ENCODE peak calls at places on chromosomes 5 and 9, in four cellular contexts. One of them, this sample, is unnamed.

GRCh38 chr5:62152394-62153123 is 153.4 kb upstream of the KIF2A start:
- DNase-seq in fibroblast of lung: no peak
- DNase-seq in fibroblast of mammary gland: peak; percentile 14
- DNase-seq in tibial nerve: no peak
- DNase-seq in this sample: no peak

GRCh38 chr5:3187846-3188425 is 407.7 kb upstream of the IRX1 start:
- DNase-seq in fibroblast of lung: no peak
- DNase-seq in fibroblast of mammary gland: no peak
- DNase-seq in tibial nerve: no peak
- DNase-seq in this sample: no peak

GRCh38 chr9:23826120-23826629 is at the start of gene ELAVL2:
- DNase-seq in fibroblast of lung: peak; percentile 91
- DNase-seq in fibroblast of mammary gland: peak; percentile 89
- DNase-seq in tibial nerve: peak; percentile 65
- DNase-seq in this sample: peak; percentile 45

GRCh38 chr9:79581794-79582193 is 10.0 kb downstream of the TLE4 start:
- DNase-seq in fibroblast of lung: peak; percentile 74
- DNase-seq in fibroblast of mammary gland: peak; percentile 85
- DNase-seq in tibial nerve: no peak
- DNase-seq in this sample: no peak

GRCh38 chr5:62720036-62720441 is 141.4 kb downstream of the LRRC70 start:
- DNase-seq in fibroblast of lung: peak; percentile 2
- DNase-seq in fibroblast of mammary gland: peak; percentile 26
- DNase-seq in tibial nerve: no peak
- DNase-seq in this sample: no peak

GRCh38 chr5:38540348-38540747 is 16.1 kb downstream of the LIFR start:
- DNase-seq in fibroblast of lung: no peak
- DNase-seq in fibroblast of mammary gland: no peak
- DNase-seq in tibial nerve: no peak
- DNase-seq in this sample: peak; percentile 90

GRCh38 chr5:66932446-66932845 is 264.2 kb downstream of the CD180 start:
- DNase-seq in fibroblast of lung: peak; percentile 57
- DNase-seq in fibroblast of mammary gland: peak; percentile 16
- DNase-seq in tibial nerve: no peak
- DNase-seq in this sample: no peak

GRCh38 chr5:111744455-111744854 is 12.5 kb downstream of the NREP start:
- DNase-seq in fibroblast of lung: no peak
- DNase-seq in fibroblast of mammary gland: no peak
- DNase-seq in tibial nerve: no peak
- DNase-seq in this sample: no peak

GRCh38 chr9:104868687-104869404 is 59.1 kb downstream of the ABCA1 start:
- DNase-seq in fibroblast of lung: peak; percentile 92
- DNase-seq in fibroblast of mammary gland: peak; percentile 92
- DNase-seq in tibial nerve: peak; percentile 56
- DNase-seq in this sample: peak; percentile 90

GRCh38 chr9:13110766-13111400 is 168.6 kb downstream of the MPDZ start:
- DNase-seq in fibroblast of lung: peak; percentile 75
- DNase-seq in fibroblast of mammary gland: peak; percentile 71
- DNase-seq in tibial nerve: peak; percentile 31
- DNase-seq in this sample: no peak

GRCh38 chr9:119453980-119454379 is 84.7 kb upstream of the BRINP1 start:
- DNase-seq in fibroblast of lung: no peak
- DNase-seq in fibroblast of mammary gland: peak; percentile 30
- DNase-seq in tibial nerve: no peak
- DNase-seq in this sample: no peak

GRCh38 chr9:75083188-75083976 is 4.6 kb downstream of the NMRK1 start:
- DNase-seq in fibroblast of lung: no peak
- DNase-seq in fibroblast of mammary gland: no peak
- DNase-seq in tibial nerve: no peak
- DNase-seq in this sample: peak; percentile 49

GRCh38 chr9:36461341-36461740 is 61.3 kb upstream of the RNF38 start:
- DNase-seq in fibroblast of lung: peak; percentile 18
- DNase-seq in fibroblast of mammary gland: no peak
- DNase-seq in tibial nerve: no peak
- DNase-seq in this sample: no peak

DNA sequence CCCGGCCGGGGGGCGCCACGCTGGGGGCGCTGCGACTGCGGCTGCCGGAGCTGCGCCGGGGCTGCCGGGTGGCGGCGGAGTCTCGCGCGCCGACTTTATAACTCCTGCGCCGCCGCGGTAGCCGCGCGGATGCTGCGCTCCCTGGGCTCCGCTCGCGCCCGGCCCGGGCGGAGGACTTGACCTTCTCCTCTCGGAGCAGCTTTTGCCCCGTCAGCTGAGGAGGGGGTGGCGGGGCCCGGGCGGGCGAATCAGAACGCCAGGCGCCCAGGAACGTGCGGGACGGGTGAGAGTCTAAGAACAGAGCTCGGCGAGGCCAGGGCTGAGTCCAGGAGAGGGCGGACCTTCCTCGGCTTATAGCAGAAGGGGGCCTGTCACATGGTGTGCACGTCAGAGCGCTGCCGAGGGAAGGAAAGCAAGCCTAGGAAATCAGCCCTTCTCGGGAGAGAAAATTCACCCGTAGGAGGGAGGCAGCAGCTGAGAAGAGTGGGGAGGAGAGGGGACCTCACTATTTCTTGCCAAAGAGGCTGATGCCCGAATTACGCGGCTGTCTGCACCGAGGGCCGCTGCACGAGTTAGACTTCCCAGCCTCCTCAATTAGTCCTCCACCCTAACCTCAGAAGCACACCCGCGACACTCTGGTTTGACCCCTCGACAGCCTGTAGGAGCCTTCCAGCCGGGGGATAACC is at the start of gene FOXD1:
- DNase-seq in fibroblast of lung: peak; percentile 96
- DNase-seq in fibroblast of mammary gland: peak; percentile 82
- DNase-seq in tibial nerve: peak; percentile 93
- DNase-seq in this sample: peak; percentile 48
- H3K4me3 ChIP-seq in fibroblast of lung: peak within 1 kb of the TSS; percentile 72
- H3K4me3 ChIP-seq in fibroblast of mammary gland: peak within 1 kb of the TSS; percentile 51
- H3K4me3 ChIP-seq in tibial nerve: peak within 1 kb of the TSS; percentile 43
- H3K4me3 ChIP-seq in this sample: peak within 1 kb of the TSS; percentile 49

GRCh38 chr9:72856985-72857631 is 95.7 kb downstream of the ALDH1A1 start:
- DNase-seq in fibroblast of lung: peak; percentile 77
- DNase-seq in fibroblast of mammary gland: peak; percentile 76
- DNase-seq in tibial nerve: peak; percentile 64
- DNase-seq in this sample: no peak
- H3K4me3 ChIP-seq in fibroblast of lung: no peak overlapping the region
- H3K4me3 ChIP-seq in fibroblast of mammary gland: no peak overlapping the region
- H3K4me3 ChIP-seq in tibial nerve: no peak overlapping the region
- H3K4me3 ChIP-seq in this sample: no peak overlapping the region

GRCh38 chr5:141603912-141604311 is 14.9 kb downstream of the DIAPH1 start:
- DNase-seq in fibroblast of lung: no peak
- DNase-seq in fibroblast of mammary gland: no peak
- DNase-seq in tibial nerve: no peak
- DNase-seq in this sample: no peak
- H3K4me3 ChIP-seq in fibroblast of lung: no peak overlapping the region
- H3K4me3 ChIP-seq in fibroblast of mammary gland: no peak overlapping the region
- H3K4me3 ChIP-seq in tibial nerve: no peak overlapping the region
- H3K4me3 ChIP-seq in this sample: no peak overlapping the region

DNA sequence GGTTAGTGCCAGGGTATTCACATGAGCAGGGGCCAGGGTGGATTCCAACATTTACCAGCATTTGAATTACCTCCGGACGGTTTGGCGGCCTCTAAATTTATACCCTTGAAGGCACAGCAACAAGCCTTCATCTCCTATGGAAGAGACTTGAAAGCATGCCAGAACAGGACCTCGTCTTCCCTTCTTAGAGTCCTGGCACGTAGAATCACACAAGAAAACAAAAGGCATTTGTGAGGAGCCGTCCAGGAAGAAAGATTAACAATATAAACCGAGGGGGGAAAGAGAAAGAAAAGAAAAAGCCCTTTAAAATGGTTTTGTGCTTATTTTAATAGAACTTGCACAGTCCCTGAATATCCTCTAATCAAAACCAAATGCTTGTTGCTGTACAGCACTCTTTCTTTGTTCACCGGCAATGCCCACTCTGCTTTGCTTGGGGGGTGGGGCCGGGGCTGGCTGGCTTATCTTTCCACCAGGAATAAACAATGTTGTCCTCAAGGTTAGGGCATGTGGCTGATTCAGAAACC is 575.8 kb upstream of the ZNF462 start:
- DNase-seq in fibroblast of lung: peak; percentile 10
- DNase-seq in fibroblast of mammary gland: peak; percentile 2
- DNase-seq in tibial nerve: no peak
- DNase-seq in this sample: no peak
- H3K4me3 ChIP-seq in fibroblast of lung: no peak overlapping the region
- H3K4me3 ChIP-seq in fibroblast of mammary gland: no peak overlapping the region
- H3K4me3 ChIP-seq in tibial nerve: peak overlapping the region; percentile 6
- H3K4me3 ChIP-seq in this sample: peak overlapping the region; percentile 40

GRCh38 chr9:93057703-93058356 is 671 bp upstream of the SUSD3 start:
- DNase-seq in fibroblast of lung: no peak
- DNase-seq in fibroblast of mammary gland: no peak
- DNase-seq in tibial nerve: no peak
- DNase-seq in this sample: no peak

GRCh38 chr9:93060746-93061259 is 2.3 kb downstream of the SUSD3 start:
- DNase-seq in fibroblast of lung: peak; percentile 34
- DNase-seq in fibroblast of mammary gland: peak; percentile 82
- DNase-seq in tibial nerve: no peak
- DNase-seq in this sample: no peak

GRCh38 chr9:93059960-93060591 is 1.6 kb downstream of the SUSD3 start:
- DNase-seq in fibroblast of lung: no peak
- DNase-seq in fibroblast of mammary gland: no peak
- DNase-seq in tibial nerve: no peak
- DNase-seq in this sample: no peak

GRCh38 chr9:93058357-93059096 is at the start of gene SUSD3:
- DNase-seq in fibroblast of lung: peak; percentile 38
- DNase-seq in fibroblast of mammary gland: peak; percentile 36
- DNase-seq in tibial nerve: peak; percentile 18
- DNase-seq in this sample: no peak

GRCh38 chr9:93059097-93059959 is 827 bp downstream of the SUSD3 start:
- DNase-seq in fibroblast of lung: no peak
- DNase-seq in fibroblast of mammary gland: no peak
- DNase-seq in tibial nerve: no peak
- DNase-seq in this sample: no peak
- H3K4me3 ChIP-seq in fibroblast of lung: peak overlapping the region; percentile 40
- H3K4me3 ChIP-seq in fibroblast of mammary gland: peak overlapping the region; percentile 37
- H3K4me3 ChIP-seq in tibial nerve: peak overlapping the region; percentile 31
- H3K4me3 ChIP-seq in this sample: peak overlapping the region; percentile 53

GRCh38 chr9:123036886-123037540 is 3.5 kb downstream of the GPR21 start:
- DNase-seq in fibroblast of lung: peak; percentile 43
- DNase-seq in fibroblast of mammary gland: no peak
- DNase-seq in tibial nerve: no peak
- DNase-seq in this sample: no peak
- H3K4me3 ChIP-seq in fibroblast of lung: no peak overlapping the region
- H3K4me3 ChIP-seq in fibroblast of mammary gland: no peak overlapping the region
- H3K4me3 ChIP-seq in tibial nerve: no peak overlapping the region
- H3K4me3 ChIP-seq in this sample: no peak overlapping the region

GRCh38 chr5:167853421-167853820 is 438.0 kb upstream of the WWC1 start:
- DNase-seq in fibroblast of lung: peak; percentile 81
- DNase-seq in fibroblast of mammary gland: peak; percentile 3
- DNase-seq in tibial nerve: no peak
- DNase-seq in this sample: no peak

GRCh38 chr5:167851416-167851815 is 440.0 kb upstream of the WWC1 start:
- DNase-seq in fibroblast of lung: no peak
- DNase-seq in fibroblast of mammary gland: no peak
- DNase-seq in tibial nerve: no peak
- DNase-seq in this sample: no peak

GRCh38 chr5:167852515-167852914 is 438.9 kb upstream of the WWC1 start:
- DNase-seq in fibroblast of lung: no peak
- DNase-seq in fibroblast of mammary gland: no peak
- DNase-seq in tibial nerve: no peak
- DNase-seq in this sample: no peak

GRCh38 chr5:167849874-167850273 is 441.6 kb upstream of the WWC1 start:
- DNase-seq in fibroblast of lung: no peak
- DNase-seq in fibroblast of mammary gland: no peak
- DNase-seq in tibial nerve: no peak
- DNase-seq in this sample: no peak

GRCh38 chr5:167850901-167851300 is 440.5 kb upstream of the WWC1 start:
- DNase-seq in fibroblast of lung: no peak
- DNase-seq in fibroblast of mammary gland: no peak
- DNase-seq in tibial nerve: no peak
- DNase-seq in this sample: no peak
- H3K4me3 ChIP-seq in fibroblast of lung: no peak overlapping the region
- H3K4me3 ChIP-seq in fibroblast of mammary gland: no peak overlapping the region
- H3K4me3 ChIP-seq in tibial nerve: no peak overlapping the region
- H3K4me3 ChIP-seq in this sample: no peak overlapping the region

DNA sequence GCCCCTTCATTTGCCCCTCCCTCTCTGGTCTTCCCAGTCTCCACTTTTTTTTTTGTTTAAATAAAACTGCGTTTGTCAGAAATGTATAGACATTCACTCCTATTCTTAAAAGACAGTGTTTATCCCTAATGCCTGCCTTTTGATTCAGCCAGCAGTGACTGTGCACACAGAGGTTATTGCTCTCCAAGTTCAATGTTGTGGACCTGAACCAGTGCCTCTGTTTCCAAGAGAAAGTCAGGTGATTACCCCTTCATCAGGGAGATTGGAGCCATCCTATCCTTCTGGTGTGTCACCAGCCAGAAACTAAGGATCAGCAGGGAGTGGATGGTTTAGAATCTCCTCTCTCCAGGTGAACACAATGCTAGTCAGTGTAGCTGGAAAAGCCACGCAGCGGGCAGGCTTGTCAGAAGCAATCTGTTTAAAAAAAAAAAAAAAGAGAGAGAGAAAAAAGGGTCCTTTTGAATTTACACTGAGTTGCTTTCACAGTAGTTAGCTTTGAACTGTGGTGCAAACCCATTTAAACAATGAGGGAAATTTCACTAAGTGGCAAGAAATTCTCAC is 167.5 kb upstream of the DMRT1 start:
- DNase-seq in fibroblast of lung: no peak
- DNase-seq in fibroblast of mammary gland: no peak
- DNase-seq in tibial nerve: no peak
- DNase-seq in this sample: no peak
- H3K4me3 ChIP-seq in fibroblast of lung: no peak overlapping the region
- H3K4me3 ChIP-seq in fibroblast of mammary gland: no peak overlapping the region
- H3K4me3 ChIP-seq in tibial nerve: no peak overlapping the region
- H3K4me3 ChIP-seq in this sample: no peak overlapping the region

DNA sequence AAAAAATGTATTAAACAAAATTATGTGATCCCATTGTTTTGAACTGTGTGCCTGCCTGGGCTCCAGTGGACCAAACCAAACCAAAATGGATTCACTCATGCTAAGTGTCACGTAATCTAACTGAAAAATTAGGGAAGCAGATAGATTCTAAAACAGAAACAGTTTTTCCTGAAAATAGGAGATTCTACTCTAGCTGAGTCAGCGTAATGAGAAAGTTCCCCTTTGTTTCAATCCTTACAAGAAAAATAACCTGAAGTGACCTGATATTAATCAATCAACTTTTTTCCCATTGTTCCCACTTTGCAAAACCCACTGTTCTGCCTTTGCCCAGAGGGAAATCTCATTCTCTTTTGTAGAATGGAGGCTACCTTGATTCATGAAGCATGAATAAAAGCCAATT is 682.4 kb upstream of the CDH10 start:
- DNase-seq in fibroblast of lung: no peak
- DNase-seq in fibroblast of mammary gland: no peak
- DNase-seq in tibial nerve: no peak
- DNase-seq in this sample: no peak
- H3K4me3 ChIP-seq in fibroblast of lung: no peak overlapping the region
- H3K4me3 ChIP-seq in fibroblast of mammary gland: no peak overlapping the region
- H3K4me3 ChIP-seq in tibial nerve: no peak overlapping the region
- H3K4me3 ChIP-seq in this sample: no peak overlapping the region

GRCh38 chr5:115545065-115545882 is 699 bp upstream of the FEM1C start:
- DNase-seq in fibroblast of lung: no peak
- DNase-seq in fibroblast of mammary gland: peak; percentile 70
- DNase-seq in tibial nerve: no peak
- DNase-seq in this sample: no peak
- H3K4me3 ChIP-seq in fibroblast of lung: peak overlapping the region; percentile 39
- H3K4me3 ChIP-seq in fibroblast of mammary gland: no peak overlapping the region
- H3K4me3 ChIP-seq in tibial nerve: no peak overlapping the region
- H3K4me3 ChIP-seq in this sample: peak overlapping the region; percentile 41